ENCODE peak calls at places on chromosome 11, in ten cellular contexts. N is fibroblast of lung, B is dorsolateral prefrontal cortex, F is MM.1S, Z is left ventricle myocardium inferior, X is WTC11, A is fibroblast of pulmonary artery, O is MCF 10A, E is right lobe of liver, Q is epithelial cell of esophagus. G is an unnamed sample.

GRCh38 chr11:104995001-104995408 is 26.6 kb upstream of the CASP4 start:
- DNase-seq in N (no peak), B (no peak), F (no peak), Z (no peak), X (no peak), A (no peak), O (no peak), E (no peak), Q (no peak), G (no peak)

GRCh38 chr11:33266418-33267215 is 9.4 kb downstream of the HIPK3 start:
- DNase-seq in N (peak), B (no peak), F (no peak), Z (peak), X (no peak), A (peak), O (peak), E (no peak), Q (no peak), G (peak)

GRCh38 chr11:34860034-34860433 is 56.1 kb downstream of the APIP start:
- DNase-seq in N (no peak), B (no peak), F (peak), Z (no peak), X (no peak), A (no peak), O (peak), E (no peak), Q (peak), G (no peak)

GRCh38 chr11:108897071-108897481 is 232.2 kb downstream of the DDX10 start:
- DNase-seq in N (peak), B (no peak), F (no peak), Z (no peak), X (no peak), A (no peak), O (no peak), E (no peak), Q (no peak), G (no peak)

GRCh38 chr11:63779044-63779443 is 10.5 kb upstream of the ZFTA start:
- DNase-seq in N (peak), B (no peak), F (no peak), Z (no peak), X (no peak), A (peak), O (no peak), E (no peak), Q (no peak), G (no peak)

GRCh38 chr11:64007160-64007628 is 21.0 kb downstream of the OTUB1 start:
- DNase-seq in N (peak), B (no peak), F (no peak), Z (no peak), X (peak), A (peak), O (no peak), E (no peak), Q (no peak), G (no peak)

GRCh38 chr11:127273593-127274327 is 273.2 kb upstream of the KIRREL3 start:
- DNase-seq in N (no peak), B (no peak), F (no peak), Z (no peak), X (no peak), A (no peak), O (peak), E (no peak), Q (no peak), G (no peak)

GRCh38 chr11:62444835-62445234 is 26.0 kb downstream of the SCGB1A1 start:
- DNase-seq in N (no peak), B (no peak), F (no peak), Z (no peak), X (no peak), A (no peak), O (no peak), E (no peak), Q (no peak), G (no peak)

GRCh38 chr11:65625628-65626342 is 10.2 kb downstream of the PCNX3 start:
- DNase-seq in N (no peak), B (peak), F (no peak), Z (peak), X (peak), A (peak), O (no peak), E (peak), Q (peak), G (no peak)

GRCh38 chr11:6737872-6738466 is 33.8 kb downstream of the OR2AG2 start:
- DNase-seq in N (peak), B (no peak), F (peak), Z (no peak), X (peak), A (peak), O (peak), E (no peak), Q (peak), G (no peak)

GRCh38 chr11:61611309-61611708 is 30.4 kb upstream of the SYT7 start:
- DNase-seq in N (no peak), B (no peak), F (no peak), Z (no peak), X (no peak), A (no peak), O (no peak), E (no peak), Q (no peak), G (no peak)

GRCh38 chr11:9838961-9839360 is 175.1 kb downstream of the SWAP70 start:
- DNase-seq in N (peak), B (no peak), F (no peak), Z (no peak), X (no peak), A (no peak), O (peak), E (no peak), Q (peak), G (no peak)

GRCh38 chr11:34068098-34068497 is 16.6 kb downstream of the CAPRIN1 start:
- DNase-seq in N (peak), B (no peak), F (no peak), Z (no peak), X (no peak), A (peak), O (peak), E (no peak), Q (peak), G (no peak)

GRCh38 chr11:35030716-35031213 is 108.2 kb upstream of the CD44 start:
- DNase-seq in N (peak), B (no peak), F (no peak), Z (peak), X (no peak), A (peak), O (peak), E (no peak), Q (peak), G (no peak)

GRCh38 chr11:79744941-79745340 is 304.1 kb upstream of the TENM4 start:
- DNase-seq in N (no peak), B (no peak), F (no peak), Z (no peak), X (no peak), A (no peak), O (peak), E (no peak), Q (peak), G (no peak)

GRCh38 chr11:72430743-72431570 is 3.4 kb downstream of the CLPB start:
- DNase-seq in N (peak), B (no peak), F (peak), Z (peak), X (peak), A (peak), O (peak), E (no peak), Q (peak), G (peak)

GRCh38 chr11:17929171-17929570 is 83.7 kb downstream of the SERGEF start:
- DNase-seq in N (no peak), B (no peak), F (no peak), Z (no peak), X (no peak), A (no peak), O (no peak), E (no peak), Q (no peak), G (no peak)

GRCh38 chr11:46386674-46387073 is 4.9 kb downstream of the CHRM4 start:
- DNase-seq in N (peak), B (no peak), F (no peak), Z (no peak), X (no peak), A (no peak), O (no peak), E (no peak), Q (peak), G (no peak)

GRCh38 chr11:125941241-125941605 is 4.6 kb upstream of the VSIG10L2 start:
- DNase-seq in N (no peak), B (no peak), F (no peak), Z (no peak), X (no peak), A (no peak), O (no peak), E (no peak), Q (no peak), G (no peak)

GRCh38 chr11:81331611-81332205 is 1402.0 kb downstream of the FAM181B start:
- DNase-seq in N (no peak), B (no peak), F (no peak), Z (no peak), X (no peak), A (no peak), O (no peak), E (no peak), Q (no peak), G (no peak)

GRCh38 chr11:28169816-28170215 is 61.6 kb downstream of the METTL15 start:
- DNase-seq in N (peak), B (no peak), F (no peak), Z (no peak), X (no peak), A (peak), O (no peak), E (no peak), Q (no peak), G (no peak)

GRCh38 chr11:131662310-131662709 is 291.9 kb downstream of the NTM start:
- DNase-seq in N (no peak), B (no peak), F (no peak), Z (no peak), X (no peak), A (no peak), O (no peak), E (no peak), Q (no peak), G (no peak)

GRCh38 chr11:67265633-67266423 is 445 bp upstream of the GRK2 start:
- DNase-seq in N (peak), B (peak), F (peak), Z (peak), X (peak), A (peak), O (peak), E (peak), Q (peak), G (peak)

GRCh38 chr11:134236834-134237556 is 12.5 kb downstream of the VPS26B start:
- DNase-seq in N (no peak), B (no peak), F (no peak), Z (no peak), X (no peak), A (no peak), O (no peak), E (no peak), Q (no peak), G (no peak)

GRCh38 chr11:114285599-114285998 is 10.6 kb upstream of the NNMT start:
- DNase-seq in N (peak), B (no peak), F (no peak), Z (no peak), X (no peak), A (peak), O (peak), E (no peak), Q (peak), G (no peak)

GRCh38 chr11:128524172-128524571 is 63.2 kb downstream of the ETS1 start:
- DNase-seq in N (no peak), B (no peak), F (no peak), Z (no peak), X (no peak), A (no peak), O (peak), E (no peak), Q (no peak), G (no peak)

GRCh38 chr11:9850224-9850895 is 186.5 kb downstream of the SWAP70 start:
- DNase-seq in N (no peak), B (no peak), F (no peak), Z (no peak), X (no peak), A (peak), O (no peak), E (no peak), Q (no peak), G (no peak)

GRCh38 chr11:28842716-28843115 is 734.5 kb downstream of the METTL15 start:
- DNase-seq in N (no peak), B (no peak), F (no peak), Z (no peak), X (no peak), A (no peak), O (no peak), E (no peak), Q (no peak), G (no peak)

GRCh38 chr11:109819410-109819809 is 273.8 kb upstream of the ZC3H12C start:
- DNase-seq in N (no peak), B (no peak), F (no peak), Z (no peak), X (no peak), A (no peak), O (peak), E (no peak), Q (peak), G (no peak)

GRCh38 chr11:764322-765024 is 12.8 kb downstream of the GATD1 start:
- DNase-seq in N (no peak), B (no peak), F (no peak), Z (no peak), X (no peak), A (no peak), O (no peak), E (no peak), Q (no peak), G (no peak)
- TF ChIP-seq CTCF in N (no peak), B (no peak), F (no peak), Z (no peak), X (no peak), A (no peak), O (no peak), E (no peak), Q (no peak), G (no peak)

GRCh38 chr11:8062781-8063257 is 18.2 kb upstream of the TUB start:
- DNase-seq in N (no peak), B (no peak), F (no peak), Z (no peak), X (no peak), A (no peak), O (no peak), E (no peak), Q (no peak), G (no peak)
- TF ChIP-seq CTCF in N (no peak), B (no peak), F (no peak), Z (no peak), X (no peak), A (no peak), O (no peak), E (no peak), Q (no peak), G (no peak)

GRCh38 chr11:90148900-90149299 is 14.4 kb downstream of the NAALAD2 start:
- DNase-seq in N (no peak), B (no peak), F (no peak), Z (no peak), X (no peak), A (peak), O (no peak), E (no peak), Q (no peak), G (no peak)
- TF ChIP-seq CTCF in N (peak), B (no peak), F (peak), Z (no peak), X (no peak), A (peak), O (no peak), E (no peak), Q (no peak), G (no peak)

GRCh38 chr11:70433966-70434812 is 35.9 kb downstream of the CTTN start:
- DNase-seq in N (no peak), B (no peak), F (no peak), Z (no peak), X (no peak), A (no peak), O (no peak), E (peak), Q (no peak), G (no peak)
- TF ChIP-seq CTCF in N (no peak), B (no peak), F (no peak), Z (no peak), X (no peak), A (no peak), O (no peak), E (no peak), Q (no peak), G (no peak)

GRCh38 chr11:122977455-122978302 is 4.0 kb downstream of the BSX start:
- DNase-seq in N (no peak), B (no peak), F (no peak), Z (no peak), X (peak), A (no peak), O (no peak), E (no peak), Q (no peak), G (no peak)
- TF ChIP-seq CTCF in N (no peak), B (no peak), F (no peak), Z (no peak), X (no peak), A (no peak), O (no peak), E (no peak), Q (no peak), G (no peak)

GRCh38 chr11:13152736-13153541 is 124.7 kb upstream of the BMAL1 start:
- DNase-seq in N (peak), B (no peak), F (no peak), Z (no peak), X (no peak), A (peak), O (peak), E (no peak), Q (peak), G (no peak)
- TF ChIP-seq CTCF in N (peak), B (peak), F (peak), Z (peak), X (no peak), A (peak), O (peak), E (peak), Q (peak), G (no peak)

GRCh38 chr11:118027694-118028093 is 41.5 kb downstream of the IL10RA start:
- DNase-seq in N (no peak), B (no peak), F (no peak), Z (no peak), X (no peak), A (no peak), O (no peak), E (no peak), Q (no peak), G (no peak)
- TF ChIP-seq CTCF in N (no peak), B (no peak), F (no peak), Z (no peak), X (no peak), A (no peak), O (no peak), E (no peak), Q (no peak), G (no peak)

GRCh38 chr11:112355726-112356125 is 95.1 kb upstream of the PLET1 start:
- DNase-seq in N (peak), B (no peak), F (no peak), Z (no peak), X (peak), A (peak), O (peak), E (no peak), Q (peak), G (peak)
- TF ChIP-seq CTCF in N (peak), B (peak), F (no peak), Z (peak), X (no peak), A (peak), O (no peak), E (no peak), Q (peak), G (no peak)

GRCh38 chr11:41665633-41666032 is 206.2 kb upstream of the LRRC4C start:
- DNase-seq in N (peak), B (no peak), F (no peak), Z (no peak), X (no peak), A (no peak), O (no peak), E (no peak), Q (no peak), G (no peak)

GRCh38 chr11:41659990-41660389 is 200.5 kb upstream of the LRRC4C start:
- DNase-seq in N (peak), B (no peak), F (no peak), Z (no peak), X (no peak), A (peak), O (peak), E (no peak), Q (no peak), G (no peak)

GRCh38 chr11:41660585-41660984 is 201.1 kb upstream of the LRRC4C start:
- DNase-seq in N (no peak), B (no peak), F (no peak), Z (no peak), X (peak), A (no peak), O (no peak), E (no peak), Q (no peak), G (no peak)
- TF ChIP-seq CTCF in N (no peak), B (no peak), F (no peak), Z (no peak), X (peak), A (peak), O (no peak), E (no peak), Q (no peak), G (no peak)

G was measured in ovary.